ENCODE peak calls at places on chromosome 18, in four cellular contexts. B is psoas muscle, T is dorsolateral prefrontal cortex, M is kidney. D is an unnamed sample.

GRCh38 chr18:25279133-25279532 is 72.8 kb downstream of the ZNF521 start:
- DNase-seq in B (no peak), T (no peak), M (no peak), D (no peak)

GRCh38 chr18:55497825-55498403 is 90.1 kb downstream of the TCF4 start:
- DNase-seq in B (no peak), T (no peak), M (no peak), D (no peak)

GRCh38 chr18:56709463-56709862 is 58.3 kb downstream of the WDR7 start:
- DNase-seq in B (no peak), T (no peak), M (no peak), D (no peak)

GRCh38 chr18:60413944-60414547 is 41.5 kb upstream of the MC4R start:
- DNase-seq in B (no peak), T (no peak), M (no peak), D (no peak)

GRCh38 chr18:54444309-54444914 is 86.7 kb downstream of the C18orf54 start:
- DNase-seq in B (no peak), T (no peak), M (no peak), D (no peak)

GRCh38 chr18:14781671-14782070 is 33.7 kb downstream of the ANKRD30B start:
- DNase-seq in B (no peak), T (no peak), M (no peak), D (no peak)

GRCh38 chr18:13625355-13625754 is 101.0 kb downstream of the FAM210A start:
- DNase-seq in B (no peak), T (no peak), M (no peak), D (no peak)

GRCh38 chr18:13998571-13998970 is 83.2 kb upstream of the MC2R start:
- DNase-seq in B (no peak), T (no peak), M (no peak), D (no peak)

GRCh38 chr18:58143391-58143790 is 99.4 kb downstream of the NEDD4L start:
- DNase-seq in B (no peak), T (no peak), M (no peak), D (no peak)

GRCh38 chr18:49811151-49811938 is 2.0 kb downstream of the ACAA2 start:
- DNase-seq in B (no peak), T (no peak), M (no peak), D (no peak)

GRCh38 chr18:59646946-59647307 is 50.3 kb downstream of the CCBE1 start:
- DNase-seq in B (no peak), T (no peak), M (no peak), D (no peak)

GRCh38 chr18:31102941-31103340 is 720 bp upstream of the DSC2 start:
- DNase-seq in B (no peak), T (no peak), M (no peak), D (no peak)

GRCh38 chr18:49055196-49055595 is 104.4 kb upstream of the SMAD7 start:
- DNase-seq in B (no peak), T (no peak), M (no peak), D (no peak)

GRCh38 chr18:7757175-7757574 is 190.1 kb downstream of the PTPRM start:
- DNase-seq in B (no peak), T (no peak), M (no peak), D (no peak)

DNA sequence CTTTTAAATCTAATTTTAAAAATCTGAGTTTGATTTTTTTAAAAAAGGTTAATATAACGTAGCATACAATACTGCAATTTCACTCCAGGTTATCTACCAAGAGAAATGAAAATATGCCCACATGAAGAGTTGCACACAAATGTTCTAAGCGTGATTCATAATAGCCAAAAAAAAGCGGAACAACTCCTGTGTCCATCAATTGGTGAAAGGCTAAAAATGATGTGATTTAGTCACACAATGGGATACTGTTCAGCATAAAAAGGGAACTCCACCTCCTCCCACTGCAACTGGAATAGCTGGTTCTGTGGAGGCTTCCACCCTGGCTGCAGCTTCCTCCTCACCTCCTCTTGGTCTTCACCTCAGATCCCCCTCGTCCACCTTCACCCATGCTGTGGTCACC is 132.8 kb downstream of the PIK3C3 start:
- DNase-seq in B (no peak), T (no peak), M (no peak), D (no peak)
- H3K27ac ChIP-seq in B (no peak), T (no peak), M (no peak), D (no peak)

GRCh38 chr18:46412831-46413371 is 244.1 kb downstream of the LOXHD1 start:
- DNase-seq in B (no peak), T (no peak), M (no peak), D (no peak)
- H3K4me3 ChIP-seq in B (peak), T (no peak), M (no peak), D (no peak)

GRCh38 chr18:3596324-3597158 is 146.6 kb downstream of the TGIF1 start:
- DNase-seq in B (peak), T (no peak), M (peak), D (peak)

GRCh38 chr18:3593904-3594759 is 144.2 kb downstream of the TGIF1 start:
- DNase-seq in B (peak), T (peak), M (peak), D (peak)

GRCh38 chr18:3594760-3595241 is 144.8 kb downstream of the TGIF1 start:
- DNase-seq in B (no peak), T (no peak), M (no peak), D (no peak)

GRCh38 chr18:3597159-3597977 is 147.4 kb downstream of the TGIF1 start:
- DNase-seq in B (no peak), T (no peak), M (no peak), D (no peak)

DNA sequence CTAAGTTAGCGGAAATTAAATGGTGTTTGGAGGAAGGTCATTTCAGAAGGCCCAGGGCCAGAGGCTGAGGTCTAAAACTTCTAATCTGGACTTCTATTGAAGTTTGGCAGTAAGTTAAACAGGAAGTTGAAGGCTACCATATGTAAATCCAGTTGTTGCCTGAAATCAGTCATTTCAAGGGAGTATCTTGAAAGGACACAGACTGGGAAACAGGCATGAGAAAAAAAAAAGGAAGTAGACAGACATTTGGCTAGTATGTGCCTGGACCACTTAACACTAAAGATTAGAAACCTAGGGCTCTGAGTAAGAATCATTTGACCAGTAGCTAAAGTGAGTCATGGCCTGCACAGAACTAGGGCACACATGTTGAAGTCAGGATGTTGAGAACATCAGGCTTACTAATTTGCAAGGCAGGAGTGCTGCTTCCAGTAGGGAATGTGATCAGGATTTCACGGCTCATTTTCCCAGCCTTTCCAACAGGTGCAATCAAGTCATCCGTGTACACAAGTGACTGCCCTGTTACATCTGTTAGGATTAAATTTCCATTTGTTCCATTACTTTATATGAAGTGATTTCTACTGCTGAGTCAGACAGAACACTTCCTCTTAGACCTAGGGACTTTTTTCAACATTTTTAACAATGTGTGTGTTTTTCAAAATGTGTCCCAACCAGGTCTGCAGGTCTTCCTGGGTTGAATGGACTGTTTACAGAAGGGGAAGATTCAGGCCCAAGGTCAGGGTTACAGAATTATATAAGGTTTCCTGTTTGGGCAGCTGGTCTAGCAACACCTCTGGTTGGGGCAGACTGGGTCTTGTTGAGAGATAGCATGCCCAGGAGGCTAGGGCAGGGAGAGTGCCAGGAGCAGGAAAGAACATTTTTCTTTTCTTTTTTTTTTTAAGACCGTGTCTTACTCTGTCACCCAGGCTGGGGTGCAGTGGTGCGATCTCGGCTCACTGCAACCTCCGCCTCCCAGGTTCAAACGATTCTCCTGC is 145.6 kb downstream of the TGIF1 start:
- DNase-seq in B (no peak), T (no peak), M (no peak), D (no peak)
- H3K27ac ChIP-seq in B (peak), T (peak), M (peak), D (peak)

GRCh38 chr18:63376493-63377053 is 9.6 kb upstream of the KDSR start:
- DNase-seq in B (no peak), T (no peak), M (no peak), D (no peak)
- H3K4me3 ChIP-seq in B (no peak), T (no peak), M (no peak), D (no peak)

DNA sequence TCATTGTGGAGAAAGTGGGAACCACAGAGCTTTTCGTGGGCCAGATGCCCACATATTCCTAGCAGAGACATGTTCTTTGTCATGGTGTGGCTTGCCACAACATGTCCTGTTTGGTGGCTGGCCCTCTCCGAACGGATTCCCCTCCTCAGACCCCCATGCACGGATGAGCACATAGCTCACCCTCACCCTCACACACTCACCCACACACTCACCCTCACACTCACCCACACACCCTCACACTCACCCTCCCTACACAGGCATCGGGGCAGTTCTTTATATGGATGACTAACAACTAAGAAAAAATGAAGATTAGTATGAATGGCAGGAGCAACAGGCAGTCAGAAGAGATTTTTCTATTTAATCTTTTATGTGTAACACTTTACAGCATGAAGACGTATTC is 149.9 kb downstream of the ZNF236 start:
- DNase-seq in B (no peak), T (no peak), M (no peak), D (no peak)
- H3K27ac ChIP-seq in B (no peak), T (no peak), M (no peak), D (no peak)

DNA sequence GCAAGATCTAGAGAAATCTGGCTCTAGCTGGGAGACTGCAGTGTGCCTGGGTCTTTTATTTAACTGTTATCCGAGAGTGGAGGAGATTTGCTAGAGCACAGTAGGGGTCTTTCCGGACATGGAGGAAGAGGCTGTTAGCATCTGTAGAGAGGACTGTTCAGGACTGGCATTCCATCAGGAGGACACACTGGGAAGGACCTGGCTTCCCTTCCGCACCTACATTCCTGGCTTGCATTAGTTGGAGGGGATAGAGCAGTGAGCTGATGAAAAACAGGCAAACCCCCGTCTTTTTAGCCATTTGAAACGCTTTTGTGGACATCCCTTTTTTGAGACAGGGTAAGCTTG is 874 bp upstream of the PIEZO2 start:
- DNase-seq in B (no peak), T (no peak), M (no peak), D (no peak)
- H3K4me3 ChIP-seq in B (peak), T (no peak), M (no peak), D (no peak)

GRCh38 chr18:647304-647703 is 10.1 kb upstream of the TYMS start:
- DNase-seq in B (no peak), T (no peak), M (no peak), D (no peak)
- H3K27ac ChIP-seq in B (no peak), T (peak), M (no peak), D (no peak)

D was measured in lower lobe of right lung.